ENCODE peak calls at places on chromosomes 5 and 9, in six cellular contexts. Y is osteocyte, W is endothelial cell, Z is HEK293T, Q is amniotic stem cell, B is D341Med. X is an unnamed sample.
A peak's percentile ranks its signal among the peaks of the same experiment; 100 is the strongest.

GRCh38 chr9:14782652-14783051 is 60.1 kb upstream of the CER1 start:
- DNase-seq in Y (no peak), W (no peak), Z (no peak), Q (no peak), B (no peak), X (no peak)

GRCh38 chr5:16626696-16627264 is 10.0 kb upstream of the RETREG1 start:
- DNase-seq in Y (no peak), W (no peak), Z (no peak), Q (no peak), B (no peak), X (no peak)

GRCh38 chr5:169856571-169856970 is 123.7 kb downstream of the INSYN2B start:
- DNase-seq in Y (no peak), W (no peak), Z (no peak), Q (peak; percentile 72), B (no peak), X (no peak)

GRCh38 chr9:78280982-78281668 is 15.8 kb upstream of the PSAT1 start:
- DNase-seq in Y (peak; percentile 89), W (no peak), Z (peak; percentile 12), Q (no peak), B (no peak), X (no peak)

GRCh38 chr5:123084730-123085605 is 4.1 kb upstream of the PRDM6 start:
- DNase-seq in Y (no peak), W (no peak), Z (no peak), Q (no peak), B (no peak), X (no peak)

GRCh38 chr5:159511570-159511969 is 181.3 kb upstream of the IL12B start:
- DNase-seq in Y (no peak), W (no peak), Z (no peak), Q (no peak), B (no peak), X (no peak)

GRCh38 chr5:157518963-157519362 is 56.6 kb downstream of the ADAM19 start:
- DNase-seq in Y (no peak), W (no peak), Z (no peak), Q (no peak), B (no peak), X (no peak)

GRCh38 chr9:121499427-121500164 is at the start of gene GGTA1:
- DNase-seq in Y (peak; percentile 87), W (peak; percentile 67), Z (peak; percentile 70), Q (no peak), B (peak; percentile 85), X (peak; percentile 75)

GRCh38 chr9:91273853-91274552 is 87.7 kb downstream of the AUH start:
- DNase-seq in Y (no peak), W (no peak), Z (no peak), Q (no peak), B (no peak), X (no peak)

GRCh38 chr5:17290620-17290974 is 73.2 kb downstream of the BASP1 start:
- DNase-seq in Y (no peak), W (no peak), Z (no peak), Q (no peak), B (no peak), X (no peak)